ENCODE peak calls at places on chromosomes 2 and 18, in five cellular contexts. W, J, X, C and H are unnamed samples.

GRCh38 chr2:204535356-204535755 is 9.9 kb upstream of the PARD3B start:
- DNase-seq in W (no peak), J (no peak), X (no peak), C (no peak), H (no peak)

GRCh38 chr18:8319798-8320477 is 289.3 kb upstream of the RAB12 start:
- DNase-seq in W (no peak), J (no peak), X (no peak), C (no peak), H (no peak)

GRCh38 chr2:225820828-225821227 is 421.3 kb downstream of the NYAP2 start:
- DNase-seq in W (no peak), J (no peak), X (no peak), C (no peak), H (no peak)

GRCh38 chr2:217953011-217953481 is 49.7 kb downstream of the TNS1 start:
- DNase-seq in W (no peak), J (no peak), X (no peak), C (no peak), H (no peak)

GRCh38 chr18:78770149-78771139 is 209.2 kb upstream of the SALL3 start:
- DNase-seq in W (no peak), J (no peak), X (no peak), C (no peak), H (peak; percentile 66)

GRCh38 chr2:29841386-29842004 is 79.9 kb downstream of the ALK start:
- DNase-seq in W (no peak), J (no peak), X (no peak), C (peak; percentile 30), H (peak; percentile 60)

GRCh38 chr2:158599609-158600008 is 142.9 kb downstream of the PKP4 start:
- DNase-seq in W (no peak), J (no peak), X (no peak), C (no peak), H (no peak)

GRCh38 chr2:51000849-51001617 is 30.9 kb downstream of the NRXN1 start:
- DNase-seq in W (no peak), J (no peak), X (no peak), C (no peak), H (peak; percentile 53)

GRCh38 chr18:3458952-3459853 is 9.2 kb downstream of the TGIF1 start:
- DNase-seq in W (no peak), J (no peak), X (no peak), C (no peak), H (no peak)

GRCh38 chr2:160649698-160650097 is 156.1 kb upstream of the RBMS1 start:
- DNase-seq in W (no peak), J (no peak), X (no peak), C (no peak), H (no peak)

GRCh38 chr2:187408926-187409325 is 39.1 kb downstream of the CALCRL start:
- DNase-seq in W (no peak), J (no peak), X (no peak), C (no peak), H (no peak)

GRCh38 chr2:8606649-8607550 is 75.0 kb upstream of the ID2 start:
- DNase-seq in W (no peak), J (no peak), X (no peak), C (no peak), H (no peak)

GRCh38 chr2:47373747-47374146 is 29.2 kb upstream of the MSH2 start:
- DNase-seq in W (no peak), J (peak; percentile 40), X (no peak), C (no peak), H (peak; percentile 41)

GRCh38 chr2:190837417-190837816 is 43.2 kb upstream of the GLS start:
- DNase-seq in W (no peak), J (no peak), X (no peak), C (no peak), H (no peak)

GRCh38 chr2:181426687-181427086 is 30.5 kb upstream of the ITGA4 start:
- DNase-seq in W (no peak), J (no peak), X (no peak), C (no peak), H (peak; percentile 33)

GRCh38 chr2:81767173-81767720 is 1462.7 kb upstream of the LRRTM1 start:
- DNase-seq in W (no peak), J (no peak), X (no peak), C (no peak), H (no peak)

GRCh38 chr2:11701831-11702301 is 31.9 kb upstream of the NTSR2 start:
- DNase-seq in W (no peak), J (no peak), X (no peak), C (no peak), H (no peak)

GRCh38 chr2:24087032-24087431 is 2.4 kb upstream of the TP53I3 start:
- DNase-seq in W (no peak), J (no peak), X (no peak), C (no peak), H (no peak)

GRCh38 chr2:161416633-161417427 is 733 bp downstream of the TBR1 start:
- DNase-seq in W (no peak), J (no peak), X (no peak), C (no peak), H (peak; percentile 61)

GRCh38 chr2:218961229-218961628 is 1.8 kb downstream of the CDK5R2 start:
- DNase-seq in W (no peak), J (no peak), X (no peak), C (peak; percentile 72), H (no peak)

GRCh38 chr2:20478961-20479360 is 32.1 kb downstream of the RHOB start:
- DNase-seq in W (no peak), J (no peak), X (no peak), C (no peak), H (no peak)

GRCh38 chr2:85994897-85995647 is 106.3 kb upstream of the ST3GAL5 start:
- DNase-seq in W (no peak), J (no peak), X (no peak), C (no peak), H (no peak)

GRCh38 chr2:112634874-112635157 is 10.9 kb upstream of the SLC20A1 start:
- DNase-seq in W (no peak), J (no peak), X (no peak), C (no peak), H (no peak)

GRCh38 chr2:67571785-67572718 is 174.9 kb downstream of the ETAA1 start:
- DNase-seq in W (no peak), J (no peak), X (no peak), C (no peak), H (no peak)

GRCh38 chr2:33129261-33129660 is 182.5 kb downstream of the LTBP1 start:
- DNase-seq in W (no peak), J (no peak), X (no peak), C (no peak), H (no peak)

GRCh38 chr2:231399853-231400667 is 4.5 kb downstream of the B3GNT7 start:
- DNase-seq in W (no peak), J (no peak), X (no peak), C (no peak), H (no peak)

GRCh38 chr2:240881913-240882312 is 13.3 kb downstream of the AGXT start:
- DNase-seq in W (no peak), J (no peak), X (no peak), C (peak; percentile 26), H (no peak)